ENCODE peak calls at places on chromosome 10, in five cellular contexts. Y is GM20000; E is EL; G is stimulated activated CD8-positive, alpha-beta memory T cell treated with anti-CD3 and anti-CD28 coated beads, Interleukin-15, amount 100 ng/mL, for 24 hours; M is germinal center. U is an unnamed sample.

GRCh38 chr10:19719320-19719719 is 96.9 kb upstream of the PLXDC2 start:
- DNase-seq in Y (no peak), E (peak), G (no peak), M (no peak), U (no peak)

GRCh38 chr10:12832096-12832495 is 169.4 kb downstream of the CCDC3 start:
- DNase-seq in Y (no peak), E (no peak), G (no peak), M (no peak), U (no peak)

GRCh38 chr10:22442063-22442462 is 96.8 kb downstream of the SPAG6 start:
- DNase-seq in Y (no peak), E (no peak), G (no peak), M (no peak), U (no peak)

GRCh38 chr10:37896436-37896835 is 39.0 kb upstream of the ZNF248 start:
- DNase-seq in Y (no peak), E (no peak), G (no peak), M (no peak), U (no peak)

GRCh38 chr10:48525113-48525512 is 79.8 kb downstream of the ARHGAP22 start:
- DNase-seq in Y (no peak), E (no peak), G (no peak), M (no peak), U (no peak)

GRCh38 chr10:34815174-34816066 is at the start of gene PARD3:
- DNase-seq in Y (peak), E (peak), G (no peak), M (no peak), U (peak)

GRCh38 chr10:131086094-131086493 is 225.4 kb downstream of the TCERG1L start:
- DNase-seq in Y (no peak), E (no peak), G (no peak), M (no peak), U (no peak)

GRCh38 chr10:94602729-94603515 is 57.3 kb downstream of the HELLS start:
- DNase-seq in Y (no peak), E (no peak), G (no peak), M (no peak), U (no peak)

GRCh38 chr10:124366343-124366742 is 52.4 kb downstream of the OAT start:
- DNase-seq in Y (no peak), E (no peak), G (no peak), M (no peak), U (no peak)

GRCh38 chr10:23496727-23497126 is 57.9 kb downstream of the OTUD1 start:
- DNase-seq in Y (no peak), E (no peak), G (no peak), M (no peak), U (no peak)

GRCh38 chr10:79310911-79311573 is 36.2 kb upstream of the PPIF start:
- DNase-seq in Y (no peak), E (no peak), G (no peak), M (no peak), U (peak)

GRCh38 chr10:17431871-17432311 is 22.5 kb downstream of the ST8SIA6 start:
- DNase-seq in Y (no peak), E (peak), G (no peak), M (no peak), U (no peak)

GRCh38 chr10:87966454-87966853 is 103.0 kb downstream of the PTEN start:
- DNase-seq in Y (no peak), E (peak), G (no peak), M (no peak), U (no peak)

GRCh38 chr10:32937824-32938482 is 20.1 kb downstream of the ITGB1 start:
- DNase-seq in Y (no peak), E (peak), G (no peak), M (no peak), U (no peak)

GRCh38 chr10:5317547-5318107 is 47.1 kb upstream of the UCN3 start:
- DNase-seq in Y (no peak), E (peak), G (peak), M (no peak), U (no peak)

GRCh38 chr10:127522298-127522697 is 26.8 kb upstream of the NPS start:
- DNase-seq in Y (no peak), E (no peak), G (no peak), M (no peak), U (no peak)

GRCh38 chr10:100736809-100737358 is 8.5 kb upstream of the PAX2 start:
- DNase-seq in Y (peak), E (no peak), G (no peak), M (no peak), U (no peak)

GRCh38 chr10:133306941-133307379 is 1.7 kb downstream of the TUBGCP2 start:
- DNase-seq in Y (no peak), E (no peak), G (no peak), M (no peak), U (no peak)

GRCh38 chr10:130453036-130453720 is 317.0 kb downstream of the GLRX3 start:
- DNase-seq in Y (no peak), E (no peak), G (no peak), M (no peak), U (no peak)

GRCh38 chr10:100733319-100733718 is 12.1 kb upstream of the PAX2 start:
- DNase-seq in Y (no peak), E (no peak), G (no peak), M (no peak), U (no peak)

GRCh38 chr10:125200396-125200795 is 40.0 kb upstream of the CTBP2 start:
- DNase-seq in Y (no peak), E (no peak), G (no peak), M (no peak), U (no peak)

GRCh38 chr10:131931981-131932380 is 31.2 kb downstream of the PPP2R2D start:
- DNase-seq in Y (no peak), E (no peak), G (no peak), M (no peak), U (no peak)

GRCh38 chr10:125094111-125094705 is 66.2 kb downstream of the CTBP2 start:
- DNase-seq in Y (no peak), E (no peak), G (no peak), M (no peak), U (no peak)

GRCh38 chr10:93566435-93567276 is at the start of gene FFAR4:
- DNase-seq in Y (no peak), E (peak), G (no peak), M (no peak), U (peak)

GRCh38 chr10:84076540-84077195 is 62.6 kb upstream of the GHITM start:
- DNase-seq in Y (no peak), E (peak), G (no peak), M (peak), U (no peak)

U was measured in left ventricle myocardium inferior.